ENCODE peak calls at places on chromosomes 5 and 9, in six cellular contexts. M, U, D, H, C and F are unnamed samples.
A peak's percentile ranks its signal among the peaks of the same experiment; 100 is the strongest.

GRCh38 chr9:112408285-112408684 is 28.4 kb downstream of the HSDL2 start:
- DNase-seq in U (no peak), C (no peak), M (no peak), D (no peak), H (no peak), F (no peak)

GRCh38 chr9:2677927-2678889 is 39.1 kb upstream of the KCNV2 start:
- DNase-seq in M (no peak), C (peak; percentile 12), D (no peak), U (no peak), H (no peak), F (no peak)

GRCh38 chr5:32110081-32110696 is 63.9 kb downstream of the GOLPH3 start:
- DNase-seq in D (no peak), M (no peak), U (no peak), H (no peak), C (no peak), F (no peak)

GRCh38 chr9:138116521-138116920 is 238.9 kb downstream of the CACNA1B start:
- DNase-seq in D (no peak), M (no peak), C (no peak), H (no peak), U (no peak), F (no peak)

GRCh38 chr9:110021891-110022290 is 186.1 kb downstream of the C9orf152 start:
- DNase-seq in M (no peak), C (no peak), D (peak; percentile 40), H (no peak), U (peak; percentile 53), F (no peak)

GRCh38 chr9:127445851-127446719 is 5.1 kb downstream of the RPL12 start:
- DNase-seq in M (no peak), U (no peak), D (peak; percentile 12), H (no peak), C (peak; percentile 13), F (no peak)

GRCh38 chr9:106648799-106649198 is 214.2 kb upstream of the ZNF462 start:
- DNase-seq in C (peak; percentile 59), H (peak; percentile 15), D (no peak), M (no peak), U (no peak), F (peak; percentile 8)

GRCh38 chr9:133488686-133489252 is 9.9 kb upstream of the SLC2A6 start:
- DNase-seq in C (no peak), U (no peak), H (no peak), M (no peak), D (no peak), F (no peak)

GRCh38 chr5:53446908-53447307 is 33.5 kb upstream of the FST start:
- DNase-seq in C (no peak), H (peak; percentile 61), D (no peak), U (no peak), M (no peak), F (no peak)

GRCh38 chr5:178249191-178249989 is 16.8 kb upstream of the PHYKPL start:
- DNase-seq in C (peak; percentile 59), U (no peak), H (peak; percentile 76), M (no peak), D (no peak), F (peak; percentile 73)

GRCh38 chr9:37798677-37799076 is 1.9 kb upstream of the DCAF10 start:
- DNase-seq in U (peak; percentile 36), M (no peak), D (peak; percentile 32), C (no peak), H (no peak), F (no peak)

GRCh38 chr9:121883281-121884056 is 209.6 kb downstream of the TTLL11 start:
- DNase-seq in C (no peak), D (peak; percentile 65), H (no peak), U (no peak), M (no peak), F (peak; percentile 50)

GRCh38 chr5:138536665-138537315 is 6.2 kb downstream of the ETF1 start:
- DNase-seq in D (no peak), H (no peak), C (no peak), U (no peak), M (no peak), F (no peak)

GRCh38 chr9:131657031-131657377 is 82.9 kb downstream of the RAPGEF1 start:
- DNase-seq in M (no peak), C (no peak), D (peak; percentile 76), H (no peak), U (peak; percentile 82), F (no peak)

GRCh38 chr5:140641716-140642115 is 2.5 kb downstream of the TMCO6 start:
- DNase-seq in M (no peak), D (no peak), H (no peak), C (no peak), U (no peak), F (no peak)

DNA sequence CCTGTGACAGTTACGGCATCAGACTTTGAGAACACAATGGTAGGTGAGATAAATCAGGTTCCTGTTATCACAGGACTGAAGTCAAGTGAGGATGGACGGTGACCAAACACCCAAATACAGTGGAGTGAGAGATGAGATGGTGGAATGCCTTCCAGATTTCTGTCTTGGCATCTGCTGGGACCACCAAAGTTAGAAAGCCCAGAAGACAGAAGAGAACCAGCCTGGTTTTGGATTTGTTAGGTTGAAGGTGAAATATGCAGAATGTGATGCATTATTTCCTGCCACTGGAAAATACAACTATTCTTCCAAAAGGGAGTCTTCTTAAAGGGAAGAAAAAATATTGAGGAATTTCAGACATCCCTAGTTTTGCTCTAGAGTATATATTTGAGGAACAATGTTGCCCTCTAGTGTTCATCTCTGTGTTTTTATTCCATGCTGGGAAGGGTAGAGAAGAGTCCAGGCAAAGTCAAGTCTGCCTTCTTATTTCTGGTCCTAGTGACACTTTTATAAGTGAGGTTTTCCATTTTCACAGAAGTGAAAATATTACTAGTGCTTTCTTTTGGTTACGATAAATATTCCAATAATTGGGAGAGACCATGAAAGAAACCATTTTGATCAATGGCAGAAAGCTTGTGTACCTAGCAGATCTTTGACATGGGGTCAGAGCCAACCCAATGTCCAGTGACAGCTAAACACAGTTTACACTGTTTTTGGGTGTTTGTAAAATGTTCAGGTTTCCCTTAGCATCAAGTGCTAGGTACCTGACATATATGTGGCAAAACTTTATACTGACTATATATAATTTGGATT is 142.3 kb upstream of the ANKH start:
- DNase-seq in M (peak; percentile 36), U (peak; percentile 43), H (peak; percentile 54), D (peak; percentile 46), C (peak; percentile 93), F (peak; percentile 84)
- H2AFZ ChIP-seq in M (no peak overlapping the region), U (no peak overlapping the region), H (no peak overlapping the region), D (no peak overlapping the region), C (no peak overlapping the region), F (no peak overlapping the region)

GRCh38 chr5:42715791-42716190 is 40.8 kb upstream of the CCDC152 start:
- DNase-seq in H (no peak), D (no peak), U (no peak), C (peak; percentile 42), M (no peak), F (peak; percentile 29)
- H2AFZ ChIP-seq in H (no peak overlapping the region), D (no peak overlapping the region), U (no peak overlapping the region), C (no peak overlapping the region), M (no peak overlapping the region), F (no peak overlapping the region)

GRCh38 chr9:69376651-69377050 is 51.6 kb downstream of the ENTREP1 start:
- DNase-seq in H (peak; percentile 83), D (no peak), U (no peak), M (no peak), C (peak; percentile 74), F (peak; percentile 79)
- H2AFZ ChIP-seq in H (peak overlapping the region; percentile 35), D (no peak overlapping the region), U (no peak overlapping the region), M (no peak overlapping the region), C (no peak overlapping the region), F (peak overlapping the region; percentile 32)

DNA sequence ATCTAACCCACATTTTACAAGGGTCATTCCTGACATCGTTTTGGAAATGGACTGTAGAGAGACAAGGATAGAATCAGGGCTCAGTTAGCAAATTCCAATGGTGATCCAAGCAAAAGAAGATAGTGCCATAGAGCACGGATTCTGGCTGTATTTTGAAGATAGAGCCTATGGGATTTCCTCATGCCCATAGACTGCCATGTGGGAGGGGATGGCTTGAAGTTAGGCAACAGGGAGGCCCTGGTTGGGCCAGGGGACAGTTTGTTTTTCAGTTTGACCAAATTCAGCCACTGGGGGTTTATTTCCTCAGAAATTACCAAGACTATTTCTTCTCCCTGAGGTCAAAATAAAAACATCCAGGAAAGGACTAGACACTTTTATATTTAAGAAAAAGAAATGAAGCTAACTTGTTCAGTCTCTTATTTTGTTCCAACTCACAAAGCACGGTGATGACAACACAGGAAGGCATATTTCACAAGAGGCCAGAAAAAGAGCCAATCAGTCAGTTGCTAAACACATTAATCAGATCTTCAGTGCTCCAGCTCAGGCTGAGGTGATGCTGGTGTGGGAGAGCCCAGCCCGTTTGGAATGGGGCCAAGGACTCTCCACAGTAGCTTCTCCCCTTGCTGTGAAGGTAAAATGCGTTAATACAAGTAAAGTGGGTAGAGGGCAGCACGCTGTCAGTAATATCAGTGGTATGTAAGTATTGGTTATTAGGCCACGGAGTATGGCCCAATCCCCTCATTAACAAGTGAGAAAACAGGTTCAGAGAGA is 4.4 kb upstream of the DCTN4 start:
- DNase-seq in D (no peak), C (peak; percentile 58), M (no peak), U (no peak), H (peak; percentile 93), F (peak; percentile 68)
- H2AFZ ChIP-seq in D (no peak overlapping the region), C (peak overlapping the region; percentile 27), M (peak overlapping the region; percentile 37), U (no peak overlapping the region), H (peak overlapping the region; percentile 73), F (no peak overlapping the region)